ENCODE peak calls at places on chromosomes 3 and 15, in ten cellular contexts. T, Y, Z, M, F, E, O, U, X and P are unnamed samples.

GRCh38 chr3:116339441-116340028 is 105.8 kb downstream of the LSAMP start:
- DNase-seq in E (no peak), F (no peak), Y (no peak), M (no peak), X (no peak), O (peak; percentile 42), U (no peak), T (peak; percentile 8), Z (no peak), P (no peak)

GRCh38 chr15:97944724-97945123 is 15.8 kb upstream of the ARRDC4 start:
- DNase-seq in Z (no peak), M (no peak), F (no peak), T (no peak), Y (no peak), E (no peak), X (no peak), O (peak; percentile 5), U (no peak), P (no peak)

GRCh38 chr15:65804252-65804931 is 12.3 kb upstream of the DENND4A start:
- DNase-seq in F (no peak), E (no peak), M (no peak), U (no peak), X (no peak), O (no peak), T (no peak), Y (no peak), Z (no peak), P (no peak)

GRCh38 chr3:145727416-145727930 is 433.5 kb downstream of the PLOD2 start:
- DNase-seq in O (no peak), Y (no peak), Z (no peak), X (no peak), E (no peak), U (no peak), F (no peak), M (no peak), T (no peak), P (no peak)

GRCh38 chr3:196640501-196640968 is 1.0 kb downstream of the NRROS start:
- DNase-seq in U (no peak), O (no peak), F (no peak), M (no peak), Z (no peak), E (no peak), X (peak; percentile 29), T (no peak), Y (no peak), P (no peak)

GRCh38 chr3:54853573-54854404 is 74.1 kb downstream of the LRTM1 start:
- DNase-seq in Z (no peak), T (peak; percentile 36), X (peak; percentile 51), E (peak; percentile 2), F (peak; percentile 56), M (peak; percentile 67), U (peak; percentile 38), Y (peak; percentile 86), O (peak; percentile 67), P (peak; percentile 69)

GRCh38 chr15:74791667-74792066 is 9.8 kb downstream of the CSK start:
- DNase-seq in T (no peak), M (no peak), E (no peak), F (no peak), Z (no peak), U (no peak), X (no peak), O (no peak), Y (no peak), P (no peak)

GRCh38 chr3:36124118-36124796 is 256.0 kb upstream of the STAC start:
- DNase-seq in T (no peak), X (no peak), U (peak; percentile 21), Z (no peak), F (no peak), Y (peak; percentile 68), O (peak; percentile 85), E (no peak), M (peak; percentile 40), P (peak; percentile 59)

GRCh38 chr3:23739536-23739935 is 66.2 kb upstream of the UBE2E1 start:
- DNase-seq in O (no peak), M (no peak), X (no peak), Z (no peak), T (no peak), U (no peak), Y (no peak), E (no peak), F (no peak), P (no peak)

GRCh38 chr3:72161870-72162617 is 377.1 kb upstream of the PROK2 start:
- DNase-seq in E (no peak), U (peak; percentile 21), F (peak; percentile 27), Z (no peak), X (no peak), M (no peak), T (no peak), O (no peak), Y (no peak), P (peak; percentile 47)

GRCh38 chr3:123449986-123450474 is 1.1 kb upstream of the ADCY5 start:
- DNase-seq in X (no peak), T (no peak), Z (no peak), U (peak; percentile 18), E (no peak), M (no peak), O (peak; percentile 32), F (peak; percentile 22), Y (peak; percentile 55), P (no peak)

GRCh38 chr3:150147776-150148175 is 177.1 kb upstream of the PFN2 start:
- DNase-seq in E (no peak), O (no peak), Z (no peak), X (no peak), Y (peak; percentile 33), F (peak; percentile 22), M (no peak), T (no peak), U (no peak), P (no peak)

GRCh38 chr3:123143669-123144411 is 57.9 kb upstream of the SEC22A start:
- DNase-seq in Y (peak; percentile 65), X (no peak), E (no peak), M (peak; percentile 23), Z (no peak), O (peak; percentile 79), F (no peak), U (peak; percentile 81), T (no peak), P (no peak)

GRCh38 chr3:49563040-49563578 is 8.8 kb downstream of the BSN start:
- DNase-seq in Z (no peak), X (no peak), O (peak; percentile 60), M (no peak), Y (no peak), F (no peak), U (no peak), T (no peak), E (no peak), P (no peak)

GRCh38 chr3:38986901-38987300 is 64.8 kb downstream of the SCN11A start:
- DNase-seq in X (no peak), T (no peak), O (no peak), Y (no peak), U (no peak), E (no peak), F (no peak), Z (no peak), M (no peak), P (no peak)

GRCh38 chr3:143875566-143875965 is 27.3 kb upstream of the SLC9A9 start:
- DNase-seq in E (no peak), Z (no peak), T (no peak), U (no peak), X (no peak), O (no peak), M (no peak), Y (no peak), F (no peak), P (no peak)

GRCh38 chr3:129245141-129245540 is 4.3 kb upstream of the COPG1 start:
- DNase-seq in T (no peak), O (no peak), M (no peak), F (no peak), Z (no peak), U (no peak), E (no peak), X (no peak), Y (no peak), P (no peak)

GRCh38 chr3:11116336-11117059 is 37.8 kb upstream of the HRH1 start:
- DNase-seq in F (no peak), E (no peak), O (no peak), M (no peak), Y (no peak), U (no peak), X (no peak), Z (no peak), T (no peak), P (no peak)

GRCh38 chr3:160343132-160343531 is 55.9 kb downstream of the IFT80 start:
- DNase-seq in X (no peak), F (peak; percentile 22), E (no peak), Y (no peak), O (peak; percentile 7), T (no peak), M (no peak), U (peak; percentile 23), Z (no peak), P (no peak)

GRCh38 chr3:12395349-12396012 is 88.8 kb upstream of the TSEN2 start:
- DNase-seq in E (no peak), Y (no peak), U (no peak), X (no peak), M (no peak), Z (no peak), F (no peak), O (no peak), T (no peak), P (no peak)

GRCh38 chr3:142886938-142887337 is 1.9 kb downstream of the PCOLCE2 start:
- DNase-seq in O (no peak), F (no peak), Z (no peak), E (no peak), T (no peak), Y (no peak), X (no peak), M (no peak), U (no peak), P (peak; percentile 10)

GRCh38 chr15:43953402-43953801 is 126.6 kb downstream of the WDR76 start:
- DNase-seq in F (no peak), U (no peak), X (no peak), M (no peak), E (no peak), Z (no peak), Y (no peak), T (no peak), O (no peak), P (no peak)

GRCh38 chr15:70955151-70955550 is 62.5 kb downstream of the LRRC49 start:
- DNase-seq in F (peak; percentile 3), O (no peak), T (no peak), Y (no peak), X (no peak), Z (no peak), U (no peak), M (no peak), E (no peak), P (no peak)

GRCh38 chr15:79031821-79032220 is 58.8 kb downstream of the RASGRF1 start:
- DNase-seq in Z (no peak), X (no peak), Y (no peak), T (no peak), U (no peak), E (no peak), O (no peak), M (no peak), F (no peak), P (no peak)

GRCh38 chr3:51389423-51390183 is 1.5 kb upstream of the RBM15B start:
- DNase-seq in F (no peak), T (no peak), U (peak; percentile 32), Z (peak; percentile 20), E (peak; percentile 32), Y (peak; percentile 76), M (no peak), X (peak; percentile 57), O (peak; percentile 72), P (peak; percentile 24)

GRCh38 chr3:16060358-16060852 is 114.1 kb upstream of the GALNT15 start:
- DNase-seq in O (peak; percentile 97), F (peak; percentile 87), Y (no peak), M (peak; percentile 77), T (peak; percentile 36), Z (no peak), U (no peak), X (no peak), E (no peak), P (peak; percentile 85)

GRCh38 chr3:148950806-148951205 is 40.5 kb upstream of the GYG1 start:
- DNase-seq in Z (no peak), E (no peak), F (no peak), M (no peak), T (no peak), X (no peak), Y (no peak), O (peak; percentile 60), U (no peak), P (no peak)